ENCODE peak calls at places on chromosomes 11 and 22, in five cellular contexts. M is foreskin fibroblast; Y is astrocyte of the spinal cord; A is mesothelial cell of epicardium; H is activated CD8-positive, alpha-beta T cell treated with anti-CD3 and anti-CD28 coated beads for 36 hours. J is an unnamed sample.
A peak's percentile ranks its signal among the peaks of the same experiment; 100 is the strongest.

GRCh38 chr11:71248251-71248570 is 4.2 kb downstream of the SHANK2 start:
- DNase-seq in M (no peak), Y (no peak), A (no peak), H (no peak), J (no peak)

GRCh38 chr11:2156416-2157182 is 4.4 kb downstream of the INS start:
- DNase-seq in M (peak; percentile 26), Y (peak; percentile 46), A (peak; percentile 64), H (peak; percentile 74), J (peak; percentile 88)

GRCh38 chr11:88320149-88320559 is 17.4 kb downstream of the CTSC start:
- DNase-seq in M (peak; percentile 55), Y (peak; percentile 76), A (no peak), H (no peak), J (no peak)

GRCh38 chr22:49670610-49671330 is 156.9 kb downstream of the BRD1 start:
- DNase-seq in M (no peak), Y (no peak), A (no peak), H (peak; percentile 49), J (no peak)

GRCh38 chr11:23866641-23867040 is 630.2 kb upstream of the LUZP2 start:
- DNase-seq in M (peak; percentile 7), Y (peak; percentile 15), A (no peak), H (no peak), J (no peak)

GRCh38 chr11:58637367-58637766 is 14.9 kb downstream of the CNTF start:
- DNase-seq in M (no peak), Y (no peak), A (no peak), H (no peak), J (no peak)

GRCh38 chr11:68259122-68259959 is 12.4 kb downstream of the C11orf24 start:
- DNase-seq in M (no peak), Y (no peak), A (no peak), H (no peak), J (no peak)

GRCh38 chr11:96635655-96636054 is 245.8 kb downstream of the JRKL start:
- DNase-seq in M (no peak), Y (no peak), A (no peak), H (no peak), J (no peak)

GRCh38 chr11:45162916-45163879 is 16.8 kb downstream of the PRDM11 start:
- DNase-seq in M (no peak), Y (no peak), A (no peak), H (no peak), J (no peak)

GRCh38 chr22:42623301-42623751 is 8.6 kb upstream of the POLDIP3 start:
- DNase-seq in M (no peak), Y (no peak), A (no peak), H (no peak), J (no peak)

GRCh38 chr11:116454020-116454645 is 318.7 kb downstream of the BUD13 start:
- DNase-seq in M (peak; percentile 0), Y (peak; percentile 18), A (no peak), H (peak; percentile 49), J (peak; percentile 26)

GRCh38 chr11:68120212-68121066 is 749 bp downstream of the CHKA start:
- DNase-seq in M (no peak), Y (peak; percentile 38), A (peak; percentile 48), H (peak; percentile 61), J (peak; percentile 47)

GRCh38 chr22:32309585-32310251 is 47.9 kb upstream of the RFPL3 start:
- DNase-seq in M (no peak), Y (no peak), A (no peak), H (no peak), J (no peak)
- TF ChIP-seq CTCF in M (no peak), Y (no peak), A (no peak), H (no peak), J (no peak)

GRCh38 chr22:29629382-29630179 is 26.1 kb downstream of the NF2 start:
- DNase-seq in M (no peak), Y (no peak), A (no peak), H (no peak), J (no peak)
- TF ChIP-seq CTCF in M (no peak), Y (no peak), A (no peak), H (no peak), J (no peak)

DNA sequence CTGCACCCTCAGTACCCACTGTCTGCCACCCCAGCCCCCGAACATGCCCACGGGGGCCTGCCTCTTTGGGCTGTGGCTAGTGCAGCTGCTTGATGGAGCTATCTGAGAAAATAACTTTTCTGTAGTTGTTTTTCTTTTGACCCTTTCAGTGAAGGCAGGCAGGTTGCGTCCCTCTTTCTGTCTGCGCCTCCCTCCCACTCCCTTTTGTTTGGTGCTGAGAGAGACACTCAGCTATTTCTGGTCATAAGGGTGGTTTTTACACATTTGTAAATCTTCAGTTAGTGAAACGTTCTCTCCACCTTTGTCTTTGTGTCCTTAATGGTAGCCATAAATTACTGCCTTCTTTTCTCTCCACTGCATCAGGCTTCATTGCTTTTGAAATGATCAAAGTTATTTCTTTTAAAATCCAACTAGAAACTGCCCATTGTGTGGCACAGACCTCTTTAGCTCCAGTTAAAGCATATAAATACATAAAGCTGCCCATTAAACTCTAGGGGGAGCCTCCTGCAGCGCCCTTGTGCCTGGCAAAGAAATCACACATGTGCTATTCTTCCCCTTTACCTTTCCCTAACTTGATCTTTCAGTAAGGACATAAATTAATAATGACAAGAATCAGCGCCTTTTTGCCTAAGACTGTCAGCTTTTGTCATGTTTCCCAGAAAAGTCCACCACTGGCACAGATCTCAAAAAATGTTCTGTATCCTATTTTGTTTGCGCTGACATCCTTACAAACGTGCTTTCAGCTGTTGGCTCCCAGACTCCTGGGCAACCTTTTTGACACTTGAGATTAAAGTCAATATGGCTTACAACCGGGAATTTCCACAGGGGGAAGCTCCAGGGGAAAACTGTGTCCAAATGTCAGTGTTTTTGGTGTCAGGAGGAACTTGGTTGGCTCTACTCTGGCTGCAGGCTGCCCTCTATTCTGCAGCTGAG is 1.7 kb upstream of the SCUBE2 start:
- DNase-seq in M (no peak), Y (peak; percentile 6), A (no peak), H (no peak), J (no peak)
- TF ChIP-seq CTCF in M (peak; percentile 21), Y (peak; percentile 25), A (no peak), H (no peak), J (peak; percentile 31)

GRCh38 chr11:43774786-43775185 is 94.2 kb downstream of the HSD17B12 start:
- DNase-seq in M (no peak), Y (no peak), A (no peak), H (no peak), J (no peak)
- TF ChIP-seq CTCF in M (no peak), Y (no peak), A (no peak), H (no peak), J (no peak)

GRCh38 chr11:3808846-3809623 is 675 bp downstream of the PGAP2 start:
- DNase-seq in M (peak; percentile 55), Y (peak; percentile 44), A (no peak), H (peak; percentile 55), J (no peak)
- TF ChIP-seq CTCF in M (peak; percentile 31), Y (peak; percentile 30), A (no peak), H (peak; percentile 70), J (peak; percentile 43)

GRCh38 chr11:133967599-133968238 is 11.0 kb upstream of the IGSF9B start:
- DNase-seq in M (no peak), Y (no peak), A (no peak), H (peak; percentile 15), J (no peak)

GRCh38 chr11:133964946-133965632 is 8.3 kb upstream of the IGSF9B start:
- DNase-seq in M (no peak), Y (no peak), A (no peak), H (no peak), J (no peak)

GRCh38 chr11:133966147-133966546 is 9.4 kb upstream of the IGSF9B start:
- DNase-seq in M (no peak), Y (no peak), A (no peak), H (no peak), J (no peak)

GRCh38 chr11:133968300-133968699 is 11.5 kb upstream of the IGSF9B start:
- DNase-seq in M (no peak), Y (no peak), A (no peak), H (peak; percentile 37), J (peak; percentile 61)

GRCh38 chr11:133966924-133967598 is 10.3 kb upstream of the IGSF9B start:
- DNase-seq in M (no peak), Y (no peak), A (no peak), H (peak; percentile 87), J (no peak)
- TF ChIP-seq CTCF in M (peak; percentile 13), Y (peak; percentile 17), A (no peak), H (peak; percentile 72), J (peak; percentile 41)

DNA sequence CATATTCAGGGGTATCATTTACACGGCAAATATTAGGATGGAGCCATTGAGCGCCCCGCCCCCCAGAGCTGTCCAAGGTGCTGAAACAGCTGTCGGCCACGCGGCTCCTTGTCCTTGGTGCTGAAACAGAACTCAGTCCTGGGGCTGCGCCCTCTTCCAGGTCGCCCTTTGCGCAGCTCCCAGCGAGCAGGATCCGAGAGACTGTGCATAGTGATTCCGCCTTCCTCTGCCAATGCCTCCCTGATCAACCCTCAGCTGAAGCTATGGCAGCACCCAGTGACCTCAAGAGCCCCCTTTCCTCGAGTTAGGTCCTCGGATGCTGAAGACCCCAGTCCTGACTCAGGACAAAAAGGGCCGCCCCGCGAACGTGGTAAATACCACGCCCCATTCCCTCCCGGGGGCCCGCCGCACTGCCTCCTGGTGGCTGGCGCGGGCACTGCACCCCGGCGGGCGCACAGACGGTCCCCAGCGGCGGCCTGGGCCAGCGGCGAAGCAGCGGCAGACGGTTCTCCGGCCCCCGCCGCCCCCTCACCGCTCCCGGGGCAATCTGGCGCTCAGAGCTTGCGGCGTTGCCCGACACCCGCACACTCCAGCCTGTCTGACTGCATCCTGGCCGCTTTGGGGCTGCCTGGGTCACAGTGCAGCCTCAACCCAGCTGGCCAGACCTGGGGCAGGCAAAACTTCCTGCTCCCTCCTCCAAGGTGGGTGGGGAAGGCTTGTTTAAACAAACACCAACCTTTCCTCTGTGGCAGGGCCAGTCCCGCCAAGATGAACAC is 13.4 kb downstream of the SYT7 start:
- DNase-seq in M (peak; percentile 60), Y (peak; percentile 58), A (peak; percentile 88), H (peak; percentile 83), J (peak; percentile 90)
- TF ChIP-seq CTCF in M (peak; percentile 22), Y (peak; percentile 38), A (peak; percentile 93), H (peak; percentile 65), J (peak; percentile 97)

GRCh38 chr11:114813216-114813615 is 134.9 kb downstream of the NXPE2 start:
- DNase-seq in M (no peak), Y (no peak), A (no peak), H (no peak), J (no peak)
- TF ChIP-seq CTCF in M (no peak), Y (no peak), A (no peak), H (no peak), J (no peak)